ENCODE peak calls at places on chromosomes 4 and X, in four cellular contexts. One of them, this sample, is unnamed.

GRCh38 chrX:29652484-29652883 is 562.9 kb upstream of the MAGEB2 start:
- DNase-seq in sigmoid colon: no peak
- DNase-seq in transverse colon: no peak
- DNase-seq in A549: no peak
- DNase-seq in this sample: no peak

GRCh38 chr4:183540498-183540953 is 35.7 kb downstream of the ING2 start:
- DNase-seq in sigmoid colon: no peak
- DNase-seq in transverse colon: no peak
- DNase-seq in A549: no peak
- DNase-seq in this sample: no peak

GRCh38 chr4:16669036-16669435 is 229.4 kb downstream of the LDB2 start:
- DNase-seq in sigmoid colon: no peak
- DNase-seq in transverse colon: no peak
- DNase-seq in A549: no peak
- DNase-seq in this sample: no peak

GRCh38 chrX:121160987-121161386 is 113.6 kb downstream of the GLUD2 start:
- DNase-seq in sigmoid colon: no peak
- DNase-seq in transverse colon: no peak
- DNase-seq in A549: no peak
- DNase-seq in this sample: no peak

GRCh38 chr4:93317046-93317445 is 511.5 kb upstream of the ATOH1 start:
- DNase-seq in sigmoid colon: no peak
- DNase-seq in transverse colon: no peak
- DNase-seq in A549: no peak
- DNase-seq in this sample: no peak

GRCh38 chrX:68571292-68572256 is 72.7 kb downstream of the YIPF6 start:
- DNase-seq in sigmoid colon: no peak
- DNase-seq in transverse colon: no peak
- DNase-seq in A549: peak
- DNase-seq in this sample: no peak

GRCh38 chrX:121308276-121308805 is 260.9 kb downstream of the GLUD2 start:
- DNase-seq in sigmoid colon: no peak
- DNase-seq in transverse colon: peak
- DNase-seq in A549: peak
- DNase-seq in this sample: no peak

GRCh38 chr4:17647927-17648326 is 33.5 kb downstream of the MED28 start:
- DNase-seq in sigmoid colon: no peak
- DNase-seq in transverse colon: no peak
- DNase-seq in A549: peak
- DNase-seq in this sample: no peak

GRCh38 chrX:34629572-34629971 is 27.5 kb downstream of the TMEM47 start:
- DNase-seq in sigmoid colon: no peak
- DNase-seq in transverse colon: no peak
- DNase-seq in A549: no peak
- DNase-seq in this sample: no peak

GRCh38 chrX:54484666-54485065 is 11.4 kb downstream of the FGD1 start:
- DNase-seq in sigmoid colon: no peak
- DNase-seq in transverse colon: no peak
- DNase-seq in A549: no peak
- DNase-seq in this sample: no peak

GRCh38 chrX:2243913-2244460 is 256.8 kb downstream of the DHRSX start:
- DNase-seq in sigmoid colon: no peak
- DNase-seq in transverse colon: peak
- DNase-seq in A549: no peak
- DNase-seq in this sample: no peak

GRCh38 chrX:151391722-151392121 is 5.3 kb upstream of the VMA21 start:
- DNase-seq in sigmoid colon: no peak
- DNase-seq in transverse colon: no peak
- DNase-seq in A549: no peak
- DNase-seq in this sample: no peak

GRCh38 chrX:51931761-51932160 is 38.3 kb downstream of the MAGED1 start:
- DNase-seq in sigmoid colon: no peak
- DNase-seq in transverse colon: no peak
- DNase-seq in A549: no peak
- DNase-seq in this sample: no peak

GRCh38 chr4:103075435-103075893 is 1.1 kb downstream of the SLC9B2 start:
- DNase-seq in sigmoid colon: no peak
- DNase-seq in transverse colon: no peak
- DNase-seq in A549: peak
- DNase-seq in this sample: no peak

GRCh38 chrX:3609800-3610199 is 103.6 kb downstream of the PRKX start:
- DNase-seq in sigmoid colon: no peak
- DNase-seq in transverse colon: no peak
- DNase-seq in A549: peak
- DNase-seq in this sample: no peak

GRCh38 chrX:646796-647195 is 16.2 kb downstream of the SHOX start:
- DNase-seq in sigmoid colon: no peak
- DNase-seq in transverse colon: no peak
- DNase-seq in A549: no peak
- DNase-seq in this sample: no peak

GRCh38 chrX:49041683-49042529 is 1.3 kb downstream of the TFE3 start:
- DNase-seq in sigmoid colon: no peak
- DNase-seq in transverse colon: no peak
- DNase-seq in A549: peak
- DNase-seq in this sample: no peak

GRCh38 chr4:5036239-5036638 is 15.0 kb upstream of the STK32B start:
- DNase-seq in sigmoid colon: no peak
- DNase-seq in transverse colon: no peak
- DNase-seq in A549: no peak
- DNase-seq in this sample: no peak

GRCh38 chr4:71614626-71615025 is 169.3 kb downstream of the GC start:
- DNase-seq in sigmoid colon: no peak
- DNase-seq in transverse colon: peak
- DNase-seq in A549: peak
- DNase-seq in this sample: no peak

GRCh38 chrX:150416469-150416868 is 53.4 kb downstream of the MAMLD1 start:
- DNase-seq in sigmoid colon: no peak
- DNase-seq in transverse colon: no peak
- DNase-seq in A549: no peak
- DNase-seq in this sample: no peak

GRCh38 chrX:148204195-148204594 is 223.1 kb downstream of the FMR1NB start:
- DNase-seq in sigmoid colon: no peak
- DNase-seq in transverse colon: no peak
- DNase-seq in A549: no peak
- DNase-seq in this sample: no peak

GRCh38 chrX:33357606-33358005 is 146.3 kb upstream of the DMD start:
- DNase-seq in sigmoid colon: no peak
- DNase-seq in transverse colon: no peak
- DNase-seq in A549: no peak
- DNase-seq in this sample: no peak

GRCh38 chr4:3530663-3531254 is 1.5 kb downstream of the LRPAP1 start:
- DNase-seq in sigmoid colon: peak
- DNase-seq in transverse colon: no peak
- DNase-seq in A549: no peak
- DNase-seq in this sample: no peak

GRCh38 chr4:94721310-94721709 is 36.4 kb upstream of the BMPR1B start:
- DNase-seq in sigmoid colon: no peak
- DNase-seq in transverse colon: no peak
- DNase-seq in A549: peak
- DNase-seq in this sample: no peak

GRCh38 chr4:76526585-76526990 is 91.6 kb downstream of the SHROOM3 start:
- DNase-seq in sigmoid colon: no peak
- DNase-seq in transverse colon: no peak
- DNase-seq in A549: peak
- DNase-seq in this sample: no peak

GRCh38 chr4:76341063-76341462 is 34.5 kb downstream of the STBD1 start:
- DNase-seq in sigmoid colon: no peak
- DNase-seq in transverse colon: no peak
- DNase-seq in A549: no peak
- DNase-seq in this sample: no peak

GRCh38 chr4:113094327-113094726 is 44.9 kb downstream of the ANK2 start:
- DNase-seq in sigmoid colon: no peak
- DNase-seq in transverse colon: no peak
- DNase-seq in A549: no peak
- DNase-seq in this sample: no peak

GRCh38 chrX:12013220-12013619 is 125.1 kb upstream of the FRMPD4 start:
- DNase-seq in sigmoid colon: no peak
- DNase-seq in transverse colon: no peak
- DNase-seq in A549: peak
- DNase-seq in this sample: no peak

DNA sequence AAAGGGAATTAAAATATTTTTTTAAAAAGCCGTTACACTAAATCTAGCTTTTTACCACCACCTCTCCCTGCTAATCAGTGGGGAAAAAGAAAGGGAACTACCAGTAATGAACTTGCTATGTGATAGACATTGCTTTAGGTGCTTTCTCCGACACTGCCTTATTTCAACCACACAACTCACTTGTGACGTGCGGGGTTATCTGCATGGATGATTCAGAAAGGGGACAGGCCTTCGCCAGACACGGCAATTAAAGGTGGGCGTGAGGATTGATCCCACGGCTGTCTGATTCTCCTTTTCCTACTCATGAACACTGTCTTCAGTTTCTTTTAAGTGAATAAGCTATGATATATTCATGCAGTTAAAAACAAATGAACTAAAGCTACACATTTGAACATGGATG is 882 bp upstream of the CXCR3 start:
- DNase-seq in sigmoid colon: no peak
- DNase-seq in transverse colon: no peak
- DNase-seq in A549: no peak
- DNase-seq in this sample: no peak
- TF ChIP-seq EP300 in sigmoid colon: no peak
- TF ChIP-seq EP300 in transverse colon: no peak
- TF ChIP-seq EP300 in A549: no peak
- TF ChIP-seq EP300 in this sample: no peak

DNA sequence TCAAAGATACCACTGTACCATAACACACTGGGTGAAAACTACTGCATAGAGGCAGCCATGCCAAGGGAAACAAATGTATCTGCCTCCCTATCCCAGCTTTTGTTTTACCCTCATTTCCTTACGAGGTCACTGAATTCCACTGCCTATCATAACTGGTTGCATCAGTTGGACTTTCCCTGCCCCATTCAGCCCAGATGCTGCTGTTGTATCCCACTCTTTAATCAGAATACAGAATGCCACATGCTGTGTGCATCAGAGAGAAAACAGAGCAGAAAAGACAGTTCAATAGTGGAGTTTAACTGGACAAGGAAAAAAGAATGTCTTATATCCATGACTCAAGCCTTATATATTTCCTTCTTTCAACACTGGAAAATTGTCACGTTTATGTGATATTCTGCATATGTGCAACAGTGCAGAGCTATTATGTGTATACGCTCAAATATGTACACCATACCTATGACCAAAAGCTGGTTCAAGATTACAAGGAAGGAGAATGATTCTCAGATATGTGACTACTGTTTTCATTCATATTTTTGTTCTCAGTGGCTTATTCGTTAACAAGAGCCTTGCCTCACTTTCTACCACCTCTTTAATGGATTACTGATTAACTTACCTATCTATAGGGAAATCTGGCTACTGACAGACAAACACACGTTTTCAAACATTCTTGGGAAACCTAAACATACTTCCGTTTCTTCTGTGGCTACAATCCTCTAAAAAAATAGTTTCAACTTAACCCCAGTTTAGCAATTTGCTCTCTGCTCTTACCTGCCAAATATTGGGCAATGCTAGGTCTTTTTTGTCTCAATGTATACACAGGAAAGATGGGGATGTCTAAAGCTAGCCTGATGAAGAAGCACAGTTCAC is 378.9 kb downstream of the SMARCA1 start:
- DNase-seq in sigmoid colon: no peak
- DNase-seq in transverse colon: no peak
- DNase-seq in A549: peak
- DNase-seq in this sample: no peak
- TF ChIP-seq EP300 in sigmoid colon: no peak
- TF ChIP-seq EP300 in transverse colon: no peak
- TF ChIP-seq EP300 in A549: peak
- TF ChIP-seq EP300 in this sample: no peak

GRCh38 chr4:147371661-147372060 is 109.2 kb upstream of the EDNRA start:
- DNase-seq in sigmoid colon: no peak
- DNase-seq in transverse colon: no peak
- DNase-seq in A549: no peak
- DNase-seq in this sample: no peak
- TF ChIP-seq EP300 in sigmoid colon: no peak
- TF ChIP-seq EP300 in transverse colon: no peak
- TF ChIP-seq EP300 in A549: no peak
- TF ChIP-seq EP300 in this sample: no peak

GRCh38 chr4:45455217-45455616 is 668.6 kb downstream of the GABRG1 start:
- DNase-seq in sigmoid colon: no peak
- DNase-seq in transverse colon: no peak
- DNase-seq in A549: no peak
- DNase-seq in this sample: no peak
- TF ChIP-seq EP300 in sigmoid colon: no peak
- TF ChIP-seq EP300 in transverse colon: no peak
- TF ChIP-seq EP300 in A549: no peak
- TF ChIP-seq EP300 in this sample: no peak

GRCh38 chr4:156553659-156554058 is 417.9 kb downstream of the PDGFC start:
- DNase-seq in sigmoid colon: no peak
- DNase-seq in transverse colon: no peak
- DNase-seq in A549: no peak
- DNase-seq in this sample: no peak
- TF ChIP-seq EP300 in sigmoid colon: no peak
- TF ChIP-seq EP300 in transverse colon: no peak
- TF ChIP-seq EP300 in A549: no peak
- TF ChIP-seq EP300 in this sample: no peak

DNA sequence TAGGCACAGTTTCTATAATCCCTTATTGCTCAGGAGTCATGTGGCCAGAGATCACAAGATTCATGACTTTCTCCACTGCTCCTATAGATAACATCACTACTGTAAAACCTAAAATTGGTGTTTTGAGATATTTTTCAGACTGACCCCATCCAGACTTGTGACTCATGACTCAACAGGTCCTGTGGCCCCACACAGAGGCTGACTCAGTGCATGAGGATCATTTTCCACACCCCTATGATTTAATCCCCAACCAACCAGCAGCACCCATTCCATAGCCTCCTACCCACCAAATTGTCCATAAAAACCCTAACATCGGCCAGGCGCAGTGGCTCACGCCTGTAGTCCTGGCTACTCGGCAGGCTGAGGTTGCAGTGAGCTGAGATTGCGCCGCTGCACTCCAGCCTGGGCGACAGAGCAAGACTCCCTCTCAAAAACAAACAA is 13.2 kb upstream of the XIAP start:
- DNase-seq in sigmoid colon: no peak
- DNase-seq in transverse colon: no peak
- DNase-seq in A549: peak
- DNase-seq in this sample: no peak
- TF ChIP-seq EP300 in sigmoid colon: no peak
- TF ChIP-seq EP300 in transverse colon: no peak
- TF ChIP-seq EP300 in A549: no peak
- TF ChIP-seq EP300 in this sample: no peak

GRCh38 chr4:142091085-142091513 is 454.7 kb downstream of the IL15 start:
- DNase-seq in sigmoid colon: no peak
- DNase-seq in transverse colon: no peak
- DNase-seq in A549: peak
- DNase-seq in this sample: peak
- TF ChIP-seq EP300 in sigmoid colon: peak
- TF ChIP-seq EP300 in transverse colon: peak
- TF ChIP-seq EP300 in A549: peak
- TF ChIP-seq EP300 in this sample: peak

GRCh38 chr4:104592894-104593470 is 98.3 kb upstream of the CXXC4 start:
- DNase-seq in sigmoid colon: no peak
- DNase-seq in transverse colon: no peak
- DNase-seq in A549: no peak
- DNase-seq in this sample: no peak

GRCh38 chr4:104596189-104596588 is 101.5 kb upstream of the CXXC4 start:
- DNase-seq in sigmoid colon: no peak
- DNase-seq in transverse colon: no peak
- DNase-seq in A549: no peak
- DNase-seq in this sample: no peak

GRCh38 chr4:104589264-104589868 is 94.7 kb upstream of the CXXC4 start:
- DNase-seq in sigmoid colon: no peak
- DNase-seq in transverse colon: no peak
- DNase-seq in A549: no peak
- DNase-seq in this sample: no peak

GRCh38 chr4:104591505-104591904 is 96.8 kb upstream of the CXXC4 start:
- DNase-seq in sigmoid colon: peak
- DNase-seq in transverse colon: peak
- DNase-seq in A549: no peak
- DNase-seq in this sample: no peak
- TF ChIP-seq EP300 in sigmoid colon: no peak
- TF ChIP-seq EP300 in transverse colon: no peak
- TF ChIP-seq EP300 in A549: no peak
- TF ChIP-seq EP300 in this sample: no peak

This sample was measured in tibial nerve.